ENCODE peak calls at places on chromosomes 11 and 22, in seven cellular contexts. One of them, this sample, is unnamed.

GRCh38 chr22:23044570-23044969 is 25.7 kb upstream of the GNAZ start:
- DNase-seq in HepG2: no peak
- DNase-seq in GM12892: no peak
- DNase-seq in SK-N-SH: no peak
- DNase-seq in K562: no peak
- DNase-seq in H1: no peak
- DNase-seq in GM12878: no peak
- DNase-seq in this sample: no peak

GRCh38 chr22:29815580-29815979 is 22.5 kb downstream of the ASCC2 start:
- DNase-seq in HepG2: no peak
- DNase-seq in GM12892: no peak
- DNase-seq in SK-N-SH: no peak
- DNase-seq in K562: no peak
- DNase-seq in H1: no peak
- DNase-seq in GM12878: no peak
- DNase-seq in this sample: no peak

GRCh38 chr11:76947190-76947589 is 86.5 kb downstream of the ACER3 start:
- DNase-seq in HepG2: no peak
- DNase-seq in GM12892: no peak
- DNase-seq in SK-N-SH: peak; percentile 52
- DNase-seq in K562: no peak
- DNase-seq in H1: no peak
- DNase-seq in GM12878: no peak
- DNase-seq in this sample: no peak

GRCh38 chr22:26479792-26480610 is 3.6 kb downstream of the HPS4 start:
- DNase-seq in HepG2: peak; percentile 82
- DNase-seq in GM12892: no peak
- DNase-seq in SK-N-SH: no peak
- DNase-seq in K562: no peak
- DNase-seq in H1: no peak
- DNase-seq in GM12878: no peak
- DNase-seq in this sample: no peak

GRCh38 chr22:50671641-50672040 is 982 bp upstream of the SHANK3 start:
- DNase-seq in HepG2: no peak
- DNase-seq in GM12892: peak; percentile 23
- DNase-seq in SK-N-SH: no peak
- DNase-seq in K562: peak; percentile 2
- DNase-seq in H1: no peak
- DNase-seq in GM12878: no peak
- DNase-seq in this sample: no peak

GRCh38 chr11:73576226-73576625 is 21.7 kb downstream of the FAM168A start:
- DNase-seq in HepG2: no peak
- DNase-seq in GM12892: no peak
- DNase-seq in SK-N-SH: no peak
- DNase-seq in K562: no peak
- DNase-seq in H1: no peak
- DNase-seq in GM12878: no peak
- DNase-seq in this sample: no peak

GRCh38 chr11:20754957-20755356 is 85.6 kb downstream of the NELL1 start:
- DNase-seq in HepG2: peak; percentile 2
- DNase-seq in GM12892: no peak
- DNase-seq in SK-N-SH: peak; percentile 17
- DNase-seq in K562: peak; percentile 21
- DNase-seq in H1: peak; percentile 56
- DNase-seq in GM12878: no peak
- DNase-seq in this sample: no peak

GRCh38 chr11:105000797-105001196 is 22.2 kb downstream of the CASP5 start:
- DNase-seq in HepG2: no peak
- DNase-seq in GM12892: no peak
- DNase-seq in SK-N-SH: no peak
- DNase-seq in K562: peak; percentile 22
- DNase-seq in H1: peak; percentile 76
- DNase-seq in GM12878: peak; percentile 24
- DNase-seq in this sample: no peak

GRCh38 chr11:15148181-15148580 is 33.5 kb downstream of the INSC start:
- DNase-seq in HepG2: no peak
- DNase-seq in GM12892: no peak
- DNase-seq in SK-N-SH: no peak
- DNase-seq in K562: no peak
- DNase-seq in H1: peak; percentile 2
- DNase-seq in GM12878: no peak
- DNase-seq in this sample: no peak

GRCh38 chr22:24027389-24027980 is 16.4 kb downstream of the CABIN1 start:
- DNase-seq in HepG2: no peak
- DNase-seq in GM12892: no peak
- DNase-seq in SK-N-SH: no peak
- DNase-seq in K562: no peak
- DNase-seq in H1: no peak
- DNase-seq in GM12878: no peak
- DNase-seq in this sample: no peak

GRCh38 chr22:39493759-39494158 is 8.3 kb upstream of the MIEF1 start:
- DNase-seq in HepG2: no peak
- DNase-seq in GM12892: no peak
- DNase-seq in SK-N-SH: no peak
- DNase-seq in K562: no peak
- DNase-seq in H1: no peak
- DNase-seq in GM12878: no peak
- DNase-seq in this sample: no peak

GRCh38 chr11:33722579-33723234 is 13.5 kb downstream of the CD59 start:
- DNase-seq in HepG2: no peak
- DNase-seq in GM12892: peak; percentile 24
- DNase-seq in SK-N-SH: no peak
- DNase-seq in K562: peak; percentile 45
- DNase-seq in H1: no peak
- DNase-seq in GM12878: peak; percentile 34
- DNase-seq in this sample: no peak

GRCh38 chr11:78253797-78254196 is 65.1 kb downstream of the USP35 start:
- DNase-seq in HepG2: no peak
- DNase-seq in GM12892: no peak
- DNase-seq in SK-N-SH: no peak
- DNase-seq in K562: no peak
- DNase-seq in H1: no peak
- DNase-seq in GM12878: no peak
- DNase-seq in this sample: no peak

GRCh38 chr11:129298990-129299389 is 76.7 kb upstream of the BARX2 start:
- DNase-seq in HepG2: no peak
- DNase-seq in GM12892: no peak
- DNase-seq in SK-N-SH: no peak
- DNase-seq in K562: no peak
- DNase-seq in H1: no peak
- DNase-seq in GM12878: no peak
- DNase-seq in this sample: no peak

GRCh38 chr11:72834905-72835304 is 20.7 kb downstream of the ATG16L2 start:
- DNase-seq in HepG2: no peak
- DNase-seq in GM12892: no peak
- DNase-seq in SK-N-SH: no peak
- DNase-seq in K562: no peak
- DNase-seq in H1: no peak
- DNase-seq in GM12878: no peak
- DNase-seq in this sample: no peak

GRCh38 chr11:124897681-124898680 is at the start of gene ROBO4:
- DNase-seq in HepG2: peak; percentile 22
- DNase-seq in GM12892: no peak
- DNase-seq in SK-N-SH: peak; percentile 15
- DNase-seq in K562: no peak
- DNase-seq in H1: peak; percentile 37
- DNase-seq in GM12878: no peak
- DNase-seq in this sample: no peak

GRCh38 chr11:11909727-11910126 is 68.0 kb downstream of the USP47 start:
- DNase-seq in HepG2: no peak
- DNase-seq in GM12892: no peak
- DNase-seq in SK-N-SH: no peak
- DNase-seq in K562: no peak
- DNase-seq in H1: no peak
- DNase-seq in GM12878: no peak
- DNase-seq in this sample: no peak

GRCh38 chr11:34155057-34155758 is 49.8 kb downstream of the NAT10 start:
- DNase-seq in HepG2: no peak
- DNase-seq in GM12892: no peak
- DNase-seq in SK-N-SH: no peak
- DNase-seq in K562: no peak
- DNase-seq in H1: no peak
- DNase-seq in GM12878: no peak
- DNase-seq in this sample: no peak

GRCh38 chr11:78318733-78319132 is 98.9 kb downstream of the GAB2 start:
- DNase-seq in HepG2: no peak
- DNase-seq in GM12892: no peak
- DNase-seq in SK-N-SH: peak; percentile 60
- DNase-seq in K562: no peak
- DNase-seq in H1: no peak
- DNase-seq in GM12878: no peak
- DNase-seq in this sample: no peak

GRCh38 chr11:111777094-111778046 is 11.2 kb upstream of the PPP2R1B start:
- DNase-seq in HepG2: peak; percentile 82
- DNase-seq in GM12892: peak; percentile 27
- DNase-seq in SK-N-SH: peak; percentile 60
- DNase-seq in K562: peak; percentile 63
- DNase-seq in H1: no peak
- DNase-seq in GM12878: peak; percentile 52
- DNase-seq in this sample: no peak

GRCh38 chr11:86931965-86932332 is 23.2 kb downstream of the FZD4 start:
- DNase-seq in HepG2: no peak
- DNase-seq in GM12892: no peak
- DNase-seq in SK-N-SH: no peak
- DNase-seq in K562: peak; percentile 55
- DNase-seq in H1: no peak
- DNase-seq in GM12878: no peak
- DNase-seq in this sample: no peak

GRCh38 chr11:48193876-48194275 is 22.7 kb upstream of the OR4B1 start:
- DNase-seq in HepG2: no peak
- DNase-seq in GM12892: no peak
- DNase-seq in SK-N-SH: no peak
- DNase-seq in K562: no peak
- DNase-seq in H1: no peak
- DNase-seq in GM12878: no peak
- DNase-seq in this sample: no peak

DNA sequence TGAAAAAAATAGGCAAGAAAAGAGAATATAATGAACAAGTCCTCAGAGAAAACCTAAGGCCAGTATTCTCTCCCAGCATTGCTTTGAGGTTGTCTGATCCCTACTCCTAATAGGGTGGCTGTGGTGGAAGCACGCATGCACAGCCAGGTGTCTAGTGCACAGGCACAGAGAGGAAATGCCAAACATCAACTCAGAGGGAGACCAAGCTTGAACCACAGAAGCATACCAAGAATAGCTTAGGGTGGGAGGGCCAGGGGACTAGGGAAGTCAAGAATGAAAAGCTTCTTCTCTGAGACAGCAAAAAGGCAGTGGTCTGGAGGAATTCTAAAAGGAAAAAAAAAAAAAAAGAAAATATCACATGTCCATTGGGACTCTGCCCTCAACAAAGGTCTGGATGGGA is 244.1 kb upstream of the API5 start:
- DNase-seq in HepG2: no peak
- DNase-seq in GM12892: no peak
- DNase-seq in SK-N-SH: no peak
- DNase-seq in K562: no peak
- DNase-seq in H1: no peak
- DNase-seq in GM12878: no peak
- DNase-seq in this sample: no peak
- TF ChIP-seq POLR2AphosphoS5 in HepG2: no peak
- TF ChIP-seq POLR2AphosphoS5 in GM12892: no peak
- TF ChIP-seq POLR2AphosphoS5 in SK-N-SH: no peak
- TF ChIP-seq POLR2AphosphoS5 in K562: no peak
- TF ChIP-seq POLR2AphosphoS5 in H1: no peak
- TF ChIP-seq POLR2AphosphoS5 in GM12878: no peak
- TF ChIP-seq POLR2AphosphoS5 in this sample: no peak

DNA sequence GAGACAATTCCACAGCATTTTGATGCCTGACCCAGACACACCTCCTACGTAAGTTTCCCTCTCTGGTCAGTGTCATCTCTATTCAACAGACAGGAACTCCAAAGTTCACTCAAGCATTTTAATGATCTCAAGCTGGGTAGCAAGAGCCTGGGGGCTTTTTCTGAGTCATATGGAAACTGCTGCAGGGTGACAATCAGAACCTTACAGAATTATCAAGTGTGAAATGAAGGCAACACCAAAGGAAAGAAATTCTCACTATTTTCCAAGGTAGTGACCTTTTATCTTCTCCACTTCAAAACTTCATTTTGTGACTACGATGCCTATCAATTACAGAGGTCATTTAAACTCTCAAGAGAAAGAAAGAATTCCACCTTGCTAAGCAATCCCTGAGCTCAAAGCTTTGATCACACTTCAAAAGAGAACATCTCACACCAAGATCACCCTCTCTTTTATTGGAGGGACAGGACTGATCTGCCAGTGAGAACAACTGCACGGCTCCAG is 229.0 kb upstream of the ZC3H12C start:
- DNase-seq in HepG2: no peak
- DNase-seq in GM12892: peak; percentile 25
- DNase-seq in SK-N-SH: no peak
- DNase-seq in K562: no peak
- DNase-seq in H1: no peak
- DNase-seq in GM12878: peak; percentile 80
- DNase-seq in this sample: peak; percentile 32
- TF ChIP-seq TAF1 in HepG2: no peak
- TF ChIP-seq TAF1 in GM12892: no peak
- TF ChIP-seq TAF1 in SK-N-SH: no peak
- TF ChIP-seq TAF1 in K562: no peak
- TF ChIP-seq TAF1 in H1: no peak
- TF ChIP-seq TAF1 in GM12878: no peak
- TF ChIP-seq TAF1 in this sample: no peak

GRCh38 chr11:68825603-68826002 is 16.1 kb downstream of the CPT1A start:
- DNase-seq in HepG2: peak; percentile 58
- DNase-seq in GM12892: no peak
- DNase-seq in SK-N-SH: no peak
- DNase-seq in K562: no peak
- DNase-seq in H1: peak; percentile 54
- DNase-seq in GM12878: no peak
- DNase-seq in this sample: no peak
- TF ChIP-seq POLR2AphosphoS5 in HepG2: no peak
- TF ChIP-seq POLR2AphosphoS5 in GM12892: no peak
- TF ChIP-seq POLR2AphosphoS5 in SK-N-SH: no peak
- TF ChIP-seq POLR2AphosphoS5 in K562: no peak
- TF ChIP-seq POLR2AphosphoS5 in H1: no peak
- TF ChIP-seq POLR2AphosphoS5 in GM12878: no peak
- TF ChIP-seq POLR2AphosphoS5 in this sample: no peak

GRCh38 chr11:45384016-45384415 is 97.9 kb upstream of the SYT13 start:
- DNase-seq in HepG2: no peak
- DNase-seq in GM12892: no peak
- DNase-seq in SK-N-SH: no peak
- DNase-seq in K562: no peak
- DNase-seq in H1: no peak
- DNase-seq in GM12878: no peak
- DNase-seq in this sample: no peak

GRCh38 chr11:45385423-45385822 is 99.3 kb upstream of the SYT13 start:
- DNase-seq in HepG2: no peak
- DNase-seq in GM12892: no peak
- DNase-seq in SK-N-SH: no peak
- DNase-seq in K562: no peak
- DNase-seq in H1: no peak
- DNase-seq in GM12878: no peak
- DNase-seq in this sample: no peak

GRCh38 chr11:45385844-45386243 is 99.7 kb upstream of the SYT13 start:
- DNase-seq in HepG2: no peak
- DNase-seq in GM12892: no peak
- DNase-seq in SK-N-SH: no peak
- DNase-seq in K562: no peak
- DNase-seq in H1: no peak
- DNase-seq in GM12878: no peak
- DNase-seq in this sample: no peak

GRCh38 chr11:45383229-45383628 is 97.1 kb upstream of the SYT13 start:
- DNase-seq in HepG2: no peak
- DNase-seq in GM12892: no peak
- DNase-seq in SK-N-SH: no peak
- DNase-seq in K562: no peak
- DNase-seq in H1: no peak
- DNase-seq in GM12878: no peak
- DNase-seq in this sample: no peak

GRCh38 chr11:45384711-45385241 is 98.6 kb upstream of the SYT13 start:
- DNase-seq in HepG2: no peak
- DNase-seq in GM12892: no peak
- DNase-seq in SK-N-SH: no peak
- DNase-seq in K562: no peak
- DNase-seq in H1: no peak
- DNase-seq in GM12878: no peak
- DNase-seq in this sample: no peak
- TF ChIP-seq TAF1 in HepG2: no peak
- TF ChIP-seq TAF1 in GM12892: no peak
- TF ChIP-seq TAF1 in SK-N-SH: no peak
- TF ChIP-seq TAF1 in K562: no peak
- TF ChIP-seq TAF1 in H1: no peak
- TF ChIP-seq TAF1 in GM12878: no peak
- TF ChIP-seq TAF1 in this sample: no peak